ENCODE peak calls at places on chromosome 5, in ten cellular contexts. Y is right lobe of liver; T is CD8-positive, alpha-beta T cell; J is HL-60; H is foreskin keratinocyte; N is NT2/D1; E is CD4-positive, alpha-beta T cell; I is PC-9; V is upper lobe of left lung; L is brain microvascular endothelial cell. K is an unnamed sample.

GRCh38 chr5:13632676-13633075 is 311.8 kb downstream of the DNAH5 start:
- DNase-seq in Y (no peak), T (no peak), J (no peak), H (peak; percentile 81), N (peak; percentile 8), E (no peak), I (no peak), V (no peak), L (no peak), K (no peak)

GRCh38 chr5:168438349-168438748 is 47.9 kb upstream of the RARS1 start:
- DNase-seq in Y (no peak), T (no peak), J (no peak), H (no peak), N (no peak), E (no peak), I (no peak), V (no peak), L (peak; percentile 17), K (no peak)

GRCh38 chr5:15009420-15009819 is 137.8 kb upstream of the ANKH start:
- DNase-seq in Y (no peak), T (no peak), J (no peak), H (no peak), N (no peak), E (no peak), I (peak; percentile 63), V (no peak), L (peak; percentile 83), K (no peak)

GRCh38 chr5:154189819-154190651 is 498 bp upstream of the GALNT10 start:
- DNase-seq in Y (peak; percentile 89), T (peak; percentile 82), J (peak; percentile 55), H (no peak), N (peak; percentile 44), E (peak; percentile 73), I (peak; percentile 86), V (peak; percentile 85), L (peak; percentile 51), K (peak; percentile 54)

GRCh38 chr5:127092690-127093089 is 19.4 kb upstream of the C5orf63 start:
- DNase-seq in Y (no peak), T (no peak), J (no peak), H (no peak), N (no peak), E (no peak), I (no peak), V (no peak), L (peak; percentile 75), K (no peak)

GRCh38 chr5:3155029-3155428 is 403.6 kb upstream of the IRX2 start:
- DNase-seq in Y (no peak), T (no peak), J (no peak), H (no peak), N (no peak), E (no peak), I (no peak), V (no peak), L (no peak), K (no peak)

GRCh38 chr5:67934976-67935375 is 280.6 kb upstream of the PIK3R1 start:
- DNase-seq in Y (no peak), T (no peak), J (no peak), H (no peak), N (no peak), E (no peak), I (no peak), V (no peak), L (no peak), K (no peak)

GRCh38 chr5:132313378-132313777 is 19.2 kb downstream of the SLC22A4 start:
- DNase-seq in Y (no peak), T (no peak), J (no peak), H (no peak), N (no peak), E (no peak), I (no peak), V (no peak), L (no peak), K (no peak)

GRCh38 chr5:17113174-17113941 is 104.1 kb upstream of the BASP1 start:
- DNase-seq in Y (no peak), T (no peak), J (no peak), H (no peak), N (no peak), E (no peak), I (no peak), V (no peak), L (peak; percentile 96), K (no peak)

GRCh38 chr5:14450055-14450524 is 131.5 kb upstream of the OTULINL start:
- DNase-seq in Y (no peak), T (no peak), J (no peak), H (no peak), N (no peak), E (no peak), I (no peak), V (no peak), L (peak; percentile 97), K (no peak)

GRCh38 chr5:154628685-154629084 is 126.5 kb upstream of the LARP1 start:
- DNase-seq in Y (no peak), T (no peak), J (no peak), H (no peak), N (no peak), E (no peak), I (no peak), V (no peak), L (no peak), K (no peak)

GRCh38 chr5:107826311-107827000 is 155.7 kb upstream of the EFNA5 start:
- DNase-seq in Y (no peak), T (no peak), J (no peak), H (no peak), N (peak; percentile 36), E (no peak), I (no peak), V (no peak), L (no peak), K (no peak)

GRCh38 chr5:88676637-88677481 is 206.1 kb downstream of the MEF2C start:
- DNase-seq in Y (no peak), T (no peak), J (no peak), H (no peak), N (no peak), E (no peak), I (no peak), V (no peak), L (no peak), K (no peak)
- H3K27me3 ChIP-seq in Y (peaks cover 67% of the 10 kb centered on the region), T (peaks cover 62% of the 10 kb centered on the region), J (peaks cover 18% of the 10 kb centered on the region), H (peaks cover 99% of the 10 kb centered on the region), N (peaks cover 97% of the 10 kb centered on the region), E (peaks cover 96% of the 10 kb centered on the region), I (no peaks in the 10 kb centered on the region), V (peaks cover 85% of the 10 kb centered on the region), L (peaks cover 95% of the 10 kb centered on the region), K (peaks cover 96% of the 10 kb centered on the region)

DNA sequence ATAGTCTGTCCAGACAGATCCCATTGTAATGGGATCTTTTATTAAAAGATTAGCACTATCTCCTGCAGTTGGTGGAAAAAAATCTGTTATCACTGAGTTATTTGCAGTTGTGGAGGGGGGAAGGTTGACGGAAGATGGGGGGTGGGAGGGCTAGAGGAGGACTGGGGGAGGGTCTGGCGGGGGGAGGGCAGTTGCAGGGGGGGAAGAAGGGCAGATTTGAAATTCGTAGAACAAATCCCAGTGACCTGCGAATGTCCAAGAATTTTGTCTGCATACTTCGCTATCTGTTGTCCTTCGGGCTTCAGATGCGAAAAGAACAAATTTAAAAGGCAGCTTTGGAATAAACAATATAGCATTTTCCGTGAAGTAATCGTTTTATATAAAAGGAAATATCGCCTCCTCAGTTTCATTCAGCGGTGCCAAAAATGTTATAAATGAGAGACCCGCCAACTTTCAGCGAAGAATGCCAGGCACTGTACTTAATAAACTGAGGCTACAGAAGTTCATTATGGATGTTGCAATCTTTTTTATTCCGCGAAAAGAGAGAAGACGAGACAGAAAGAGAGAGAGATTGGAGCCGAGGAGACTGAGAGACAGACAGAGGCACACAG is 1.3 kb upstream of the FST start:
- DNase-seq in Y (no peak), T (no peak), J (no peak), H (no peak), N (no peak), E (no peak), I (no peak), V (no peak), L (no peak), K (no peak)
- H3K27me3 ChIP-seq in Y (no peaks in the 10 kb centered on the region), T (peaks cover 14% of the 10 kb centered on the region), J (peaks cover 32% of the 10 kb centered on the region), H (no peaks in the 10 kb centered on the region), N (no peaks in the 10 kb centered on the region), E (peaks cover 57% of the 10 kb centered on the region), I (peaks cover 11% of the 10 kb centered on the region), V (no peaks in the 10 kb centered on the region), L (no peaks in the 10 kb centered on the region), K (no peaks in the 10 kb centered on the region)

GRCh38 chr5:171625646-171626045 is 160.0 kb upstream of the SMIM23 start:
- DNase-seq in Y (no peak), T (no peak), J (no peak), H (no peak), N (no peak), E (no peak), I (no peak), V (no peak), L (no peak), K (no peak)
- H3K27me3 ChIP-seq in Y (no peaks in the 10 kb centered on the region), T (no peaks in the 10 kb centered on the region), J (no peaks in the 10 kb centered on the region), H (peaks cover 40% of the 10 kb centered on the region), N (peaks cover 85% of the 10 kb centered on the region), E (no peaks in the 10 kb centered on the region), I (no peaks in the 10 kb centered on the region), V (no peaks in the 10 kb centered on the region), L (peaks cover 11% of the 10 kb centered on the region), K (peaks cover 8% of the 10 kb centered on the region)

GRCh38 chr5:123091988-123092583 is 3.0 kb downstream of the PRDM6 start:
- DNase-seq in Y (no peak), T (no peak), J (no peak), H (no peak), N (no peak), E (no peak), I (no peak), V (no peak), L (no peak), K (no peak)

GRCh38 chr5:123094227-123094918 is 5.3 kb downstream of the PRDM6 start:
- DNase-seq in Y (no peak), T (no peak), J (no peak), H (no peak), N (no peak), E (no peak), I (no peak), V (no peak), L (no peak), K (no peak)

GRCh38 chr5:123093279-123094226 is 4.5 kb downstream of the PRDM6 start:
- DNase-seq in Y (no peak), T (no peak), J (no peak), H (no peak), N (no peak), E (no peak), I (no peak), V (no peak), L (no peak), K (no peak)

GRCh38 chr5:123091258-123091987 is 2.4 kb downstream of the PRDM6 start:
- DNase-seq in Y (no peak), T (no peak), J (no peak), H (no peak), N (no peak), E (no peak), I (no peak), V (no peak), L (no peak), K (no peak)

GRCh38 chr5:123092696-123093095 is 3.7 kb downstream of the PRDM6 start:
- DNase-seq in Y (no peak), T (no peak), J (no peak), H (no peak), N (no peak), E (no peak), I (no peak), V (no peak), L (no peak), K (no peak)
- H3K27me3 ChIP-seq in Y (peaks cover 67% of the 10 kb centered on the region), T (peaks cover 7% of the 10 kb centered on the region), J (peaks cover 13% of the 10 kb centered on the region), H (peaks cover 98% of the 10 kb centered on the region), N (peaks cover 96% of the 10 kb centered on the region), E (peaks cover 92% of the 10 kb centered on the region), I (no peaks in the 10 kb centered on the region), V (peaks cover 58% of the 10 kb centered on the region), L (peaks cover 76% of the 10 kb centered on the region), K (peaks cover 7% of the 10 kb centered on the region)